ENCODE peak calls at places on chromosomes 12 and 14, in six cellular contexts. G is H9, C is IMR-90, H is neuronal stem cell, D is mesenchymal stem cell, S is H1. Z is an unnamed sample.

GRCh38 chr14:104289485-104289884 is 151.1 kb downstream of the KIF26A start:
- DNase-seq in G (peak), C (no peak), H (no peak), D (no peak), S (no peak), Z (peak)

GRCh38 chr14:31965735-31966598 is 111.1 kb upstream of the ARHGAP5 start:
- DNase-seq in C (peak), S (no peak), G (no peak), D (no peak), H (no peak), Z (peak)

GRCh38 chr12:98909749-98910148 is 264.7 kb downstream of the APAF1 start:
- DNase-seq in H (peak), S (peak), D (no peak), G (peak), C (no peak), Z (no peak)

GRCh38 chr14:76985021-76985420 is 43.5 kb downstream of the IRF2BPL start:
- DNase-seq in C (peak), H (no peak), G (no peak), D (peak), S (no peak), Z (peak)

GRCh38 chr14:33120966-33121365 is 182.3 kb downstream of the NPAS3 start:
- DNase-seq in C (no peak), G (no peak), H (no peak), D (peak), S (no peak), Z (no peak)

GRCh38 chr12:92039048-92039447 is 106.6 kb downstream of the BTG1 start:
- DNase-seq in C (no peak), D (no peak), H (no peak), G (no peak), S (no peak), Z (no peak)

GRCh38 chr12:68967036-68967435 is 34.1 kb upstream of the CPM start:
- DNase-seq in H (no peak), D (no peak), S (no peak), C (no peak), G (no peak), Z (no peak)

GRCh38 chr14:80055912-80056801 is 155.1 kb downstream of the DIO2 start:
- DNase-seq in H (peak), G (peak), C (peak), S (peak), D (peak), Z (peak)

GRCh38 chr12:5789469-5789968 is 155.5 kb downstream of the ANO2 start:
- DNase-seq in C (no peak), S (no peak), H (no peak), D (peak), G (no peak), Z (no peak)
- H4K91ac ChIP-seq in C (no peak), S (no peak), H (no peak), D (no peak), G (no peak), Z (no peak)

GRCh38 chr12:124554429-124555029 is 12.9 kb downstream of the NCOR2 start:
- DNase-seq in C (no peak), H (no peak), G (no peak), S (no peak), D (no peak), Z (no peak)
- H4K91ac ChIP-seq in C (no peak), H (peak), G (no peak), S (no peak), D (peak), Z (no peak)

GRCh38 chr12:102682698-102683289 is 202.4 kb upstream of the IGF1 start:
- DNase-seq in H (no peak), D (no peak), S (no peak), C (no peak), G (no peak), Z (no peak)

GRCh38 chr12:102685172-102685571 is 204.8 kb upstream of the IGF1 start:
- DNase-seq in D (no peak), C (no peak), G (no peak), S (no peak), H (no peak), Z (no peak)

GRCh38 chr12:102680296-102680695 is 199.9 kb upstream of the IGF1 start:
- DNase-seq in S (no peak), H (no peak), G (no peak), C (no peak), D (no peak), Z (no peak)

GRCh38 chr12:102681747-102682146 is 201.4 kb upstream of the IGF1 start:
- DNase-seq in G (no peak), H (no peak), C (no peak), S (no peak), D (no peak), Z (no peak)

GRCh38 chr12:102681309-102681708 is 200.9 kb upstream of the IGF1 start:
- DNase-seq in D (no peak), S (no peak), H (no peak), G (no peak), C (no peak), Z (no peak)
- H4K91ac ChIP-seq in D (no peak), S (no peak), H (no peak), G (no peak), C (no peak), Z (no peak)

GRCh38 chr12:54333420-54334034 is 8.6 kb downstream of the COPZ1 start:
- DNase-seq in G (no peak), D (no peak), C (no peak), H (no peak), S (no peak), Z (no peak)
- H4K91ac ChIP-seq in G (no peak), D (no peak), C (no peak), H (no peak), S (no peak), Z (no peak)

GRCh38 chr12:109394891-109395290 is 47.2 kb downstream of the MYO1H start:
- DNase-seq in H (no peak), G (no peak), D (no peak), C (no peak), S (no peak), Z (peak)

GRCh38 chr12:109388167-109388563 is 40.5 kb downstream of the MYO1H start:
- DNase-seq in S (no peak), H (no peak), C (no peak), G (no peak), D (no peak), Z (no peak)

GRCh38 chr12:109389146-109389545 is 41.4 kb downstream of the MYO1H start:
- DNase-seq in G (no peak), D (no peak), C (no peak), H (no peak), S (no peak), Z (no peak)

DNA sequence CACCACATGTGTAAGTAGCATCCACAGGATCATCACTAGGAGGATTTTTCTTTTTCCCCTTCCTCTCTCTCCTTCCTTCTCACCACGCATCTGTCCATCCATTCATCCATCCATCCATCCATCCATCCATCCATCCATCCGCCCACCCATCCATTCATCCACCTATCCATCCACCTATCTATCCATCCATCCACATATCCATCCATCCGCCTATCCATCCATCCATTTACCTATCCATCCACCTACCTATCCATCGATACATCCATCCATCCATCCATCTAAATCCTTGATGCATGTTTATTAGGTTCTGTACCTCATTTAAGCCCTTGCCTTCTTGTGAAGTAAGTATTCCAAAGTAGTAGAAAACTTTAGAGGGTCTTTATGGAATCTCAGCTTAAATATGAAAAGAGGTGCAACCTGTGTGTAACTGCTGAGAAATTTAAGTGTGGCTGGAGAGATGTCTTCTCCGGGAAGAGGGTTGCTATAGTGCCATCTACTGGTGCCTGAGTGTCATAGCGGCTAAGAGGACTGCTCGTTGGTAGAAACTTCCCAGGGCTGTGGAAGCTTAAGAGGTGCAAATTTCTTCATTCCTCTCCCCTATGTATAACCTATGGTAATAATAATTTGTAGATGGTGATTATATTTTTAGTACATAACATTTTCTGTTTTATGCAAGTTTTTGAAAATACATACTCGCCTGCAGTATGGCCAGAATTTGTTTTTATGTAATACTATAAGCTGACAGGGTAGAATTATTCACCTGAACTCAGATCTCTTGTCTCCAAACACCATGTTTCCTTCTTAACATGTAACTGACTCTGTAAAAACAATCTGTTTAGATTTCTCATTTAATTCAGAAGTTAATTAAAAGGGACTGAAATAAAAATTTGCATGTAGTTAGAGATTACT is 46.0 kb downstream of the MYO1H start:
- DNase-seq in S (no peak), D (peak), G (peak), C (peak), H (peak), Z (peak)
- H4K91ac ChIP-seq in S (no peak), D (no peak), G (no peak), C (no peak), H (no peak), Z (no peak)

Z was measured in trophoblast cell.